ENCODE peak calls at places on chromosome 2, in seven cellular contexts. Y is astrocyte of the spinal cord, F is fibroblast of lung, W is HCT116, H is fibroblast of the aortic adventitia, S is prostate gland, J is AG10803. A is an unnamed sample.

GRCh38 chr2:25373269-25373981 is 31.7 kb upstream of the DNMT3A start:
- DNase-seq in S (peak), H (no peak), W (no peak), F (no peak), J (no peak), Y (no peak), A (no peak)

GRCh38 chr2:37295469-37296073 is 29.1 kb downstream of the PRKD3 start:
- DNase-seq in H (no peak), J (no peak), S (no peak), Y (no peak), W (no peak), F (no peak), A (no peak)

GRCh38 chr2:237424544-237424943 is 10.6 kb upstream of the COL6A3 start:
- DNase-seq in H (no peak), W (no peak), F (no peak), S (no peak), Y (no peak), J (no peak), A (peak)

GRCh38 chr2:84493494-84493893 is 22.8 kb upstream of the DNAH6 start:
- DNase-seq in Y (peak), J (peak), F (peak), H (peak), S (no peak), W (no peak), A (peak)

GRCh38 chr2:160694631-160695030 is 201.0 kb upstream of the RBMS1 start:
- DNase-seq in S (no peak), H (no peak), W (no peak), J (no peak), F (no peak), Y (no peak), A (no peak)

GRCh38 chr2:40251146-40251545 is 200.7 kb downstream of the SLC8A1 start:
- DNase-seq in Y (peak), J (no peak), W (no peak), F (peak), S (no peak), H (no peak), A (no peak)

GRCh38 chr2:52414596-52414995 is 1353.0 kb upstream of the CHAC2 start:
- DNase-seq in W (no peak), S (no peak), H (no peak), J (no peak), Y (no peak), F (no peak), A (no peak)

GRCh38 chr2:60589093-60589492 is 35.6 kb upstream of the BCL11A start:
- DNase-seq in J (no peak), Y (no peak), S (no peak), F (no peak), H (no peak), W (no peak), A (no peak)

GRCh38 chr2:238345286-238345968 is 25.1 kb downstream of the TRAF3IP1 start:
- DNase-seq in Y (no peak), S (no peak), F (no peak), H (no peak), J (no peak), W (no peak), A (no peak)

GRCh38 chr2:85179541-85179940 is 46.3 kb downstream of the TCF7L1 start:
- DNase-seq in H (peak), W (no peak), F (peak), Y (peak), J (no peak), S (no peak), A (no peak)

GRCh38 chr2:188119112-188119838 is 172.4 kb upstream of the GULP1 start:
- DNase-seq in F (no peak), W (no peak), S (no peak), J (no peak), H (no peak), Y (no peak), A (no peak)
- H3K4me3 ChIP-seq in F (no peak), W (no peak), S (no peak), J (no peak), H (no peak), Y (no peak), A (no peak)

GRCh38 chr2:26925100-26925791 is 45.2 kb upstream of the MAPRE3 start:
- DNase-seq in F (peak), J (peak), H (no peak), Y (no peak), S (no peak), W (no peak), A (no peak)

GRCh38 chr2:26924731-26925099 is 45.7 kb upstream of the MAPRE3 start:
- DNase-seq in W (no peak), J (no peak), H (no peak), F (no peak), Y (no peak), S (no peak), A (no peak)

GRCh38 chr2:26927221-26927620 is 43.2 kb upstream of the MAPRE3 start:
- DNase-seq in J (no peak), F (no peak), H (no peak), S (no peak), W (no peak), Y (no peak), A (no peak)

GRCh38 chr2:26921323-26921722 is 49.1 kb upstream of the MAPRE3 start:
- DNase-seq in F (no peak), H (no peak), S (no peak), Y (no peak), J (no peak), W (no peak), A (no peak)

GRCh38 chr2:26922638-26923466 is 47.6 kb upstream of the MAPRE3 start:
- DNase-seq in J (peak), W (peak), F (peak), H (peak), S (peak), Y (peak), A (peak)
- TF ChIP-seq CTCF in J (peak), W (peak), F (peak), H (peak), S (no peak), Y (peak), A (peak)

GRCh38 chr2:241858206-241859016 is at the start of gene PDCD1:
- DNase-seq in H (no peak), J (no peak), W (no peak), S (no peak), F (no peak), Y (no peak), A (no peak)
- H3K4me3 ChIP-seq in H (peak), J (peak), W (no peak), S (no peak), F (peak), Y (no peak), A (peak)

GRCh38 chr2:120290737-120291136 is 38.1 kb downstream of the RALB start:
- DNase-seq in H (no peak), F (peak), Y (no peak), W (no peak), S (no peak), J (no peak), A (no peak)
- TF ChIP-seq CTCF in H (no peak), F (no peak), Y (no peak), W (no peak), S (no peak), J (no peak), A (no peak)